ENCODE peak calls at places on chromosomes 5 and 9, in seven cellular contexts. K, M, D, Y, V, F and H are unnamed samples.

GRCh38 chr5:33337621-33337960 is 103.2 kb upstream of the TARS1 start:
- DNase-seq in K (no peak), M (no peak), D (no peak), Y (no peak), V (no peak), F (no peak), H (no peak)

GRCh38 chr5:142204219-142204618 is 95.6 kb downstream of the NDFIP1 start:
- DNase-seq in K (no peak), M (no peak), D (no peak), Y (no peak), V (no peak), F (no peak), H (no peak)

GRCh38 chr9:21615446-21615845 is 133.3 kb upstream of the IFNE start:
- DNase-seq in K (no peak), M (no peak), D (no peak), Y (no peak), V (no peak), F (no peak), H (no peak)

GRCh38 chr9:6000955-6001354 is 14.5 kb downstream of the RANBP6 start:
- DNase-seq in K (no peak), M (no peak), D (no peak), Y (no peak), V (no peak), F (no peak), H (no peak)

GRCh38 chr5:99605904-99606303 is 677.1 kb upstream of the CHD1 start:
- DNase-seq in K (peak), M (no peak), D (no peak), Y (no peak), V (no peak), F (no peak), H (no peak)

GRCh38 chr5:71938886-71939285 is 168.4 kb upstream of the MAP1B start:
- DNase-seq in K (no peak), M (no peak), D (peak), Y (no peak), V (no peak), F (no peak), H (peak)

GRCh38 chr5:173973614-173973969 is 15.4 kb upstream of the C5orf47 start:
- DNase-seq in K (no peak), M (no peak), D (peak), Y (no peak), V (no peak), F (no peak), H (peak)

GRCh38 chr5:140734354-140734753 is 34.1 kb downstream of the ZMAT2 start:
- DNase-seq in K (no peak), M (no peak), D (peak), Y (no peak), V (no peak), F (no peak), H (no peak)

GRCh38 chr9:21030389-21031035 is 928 bp downstream of the HACD4 start:
- DNase-seq in K (no peak), M (no peak), D (no peak), Y (no peak), V (no peak), F (peak), H (no peak)

GRCh38 chr9:110029422-110029814 is 178.5 kb downstream of the C9orf152 start:
- DNase-seq in K (peak), M (no peak), D (no peak), Y (no peak), V (no peak), F (no peak), H (no peak)

GRCh38 chr5:93601053-93601429 is 18.0 kb downstream of the NR2F1 start:
- DNase-seq in K (no peak), M (no peak), D (no peak), Y (no peak), V (no peak), F (no peak), H (no peak)

GRCh38 chr5:53418844-53419243 is 61.6 kb upstream of the FST start:
- DNase-seq in K (no peak), M (no peak), D (no peak), Y (no peak), V (no peak), F (no peak), H (no peak)

GRCh38 chr5:14217587-14217986 is 74.4 kb downstream of the TRIO start:
- DNase-seq in K (no peak), M (no peak), D (no peak), Y (no peak), V (peak), F (no peak), H (no peak)

GRCh38 chr5:177194278-177194677 is 60.7 kb downstream of the NSD1 start:
- DNase-seq in K (no peak), M (peak), D (peak), Y (no peak), V (no peak), F (no peak), H (no peak)

GRCh38 chr9:5868235-5868634 is 22.5 kb upstream of the MLANA start:
- DNase-seq in K (no peak), M (no peak), D (no peak), Y (no peak), V (no peak), F (no peak), H (no peak)

GRCh38 chr5:29016067-29016466 is 1977.7 kb upstream of the CDH9 start:
- DNase-seq in K (no peak), M (no peak), D (peak), Y (no peak), V (no peak), F (no peak), H (no peak)

GRCh38 chr9:95852059-95853032 is 23.1 kb upstream of the ERCC6L2 start:
- DNase-seq in K (no peak), M (no peak), D (peak), Y (no peak), V (no peak), F (no peak), H (peak)

GRCh38 chr5:130963798-130964197 is 201.3 kb downstream of the HINT1 start:
- DNase-seq in K (no peak), M (no peak), D (no peak), Y (no peak), V (no peak), F (no peak), H (no peak)

GRCh38 chr5:110441035-110441434 is 285.4 kb downstream of the TMEM232 start:
- DNase-seq in K (no peak), M (no peak), D (peak), Y (no peak), V (no peak), F (no peak), H (no peak)

GRCh38 chr5:134174841-134175839 is 1.6 kb downstream of the SKP1 start:
- DNase-seq in K (no peak), M (no peak), D (peak), Y (no peak), V (no peak), F (no peak), H (peak)

GRCh38 chr5:119417891-119418781 is 34.2 kb upstream of the HSD17B4 start:
- DNase-seq in K (no peak), M (no peak), D (no peak), Y (no peak), V (no peak), F (no peak), H (no peak)

GRCh38 chr9:126956929-126957686 is 42.5 kb downstream of the RALGPS1 start:
- DNase-seq in K (no peak), M (no peak), D (peak), Y (no peak), V (no peak), F (no peak), H (peak)

GRCh38 chr5:56671571-56671970 is 143.8 kb upstream of the MAP3K1 start:
- DNase-seq in K (no peak), M (no peak), D (no peak), Y (no peak), V (no peak), F (no peak), H (no peak)

GRCh38 chr9:135862781-135863180 is 44.6 kb downstream of the CAMSAP1 start:
- DNase-seq in K (no peak), M (no peak), D (no peak), Y (no peak), V (no peak), F (no peak), H (no peak)

GRCh38 chr5:94245608-94246007 is 372.8 kb downstream of the KIAA0825 start:
- DNase-seq in K (no peak), M (no peak), D (no peak), Y (no peak), V (no peak), F (no peak), H (no peak)

GRCh38 chr9:88532320-88532719 is 2.7 kb upstream of the NXNL2 start:
- DNase-seq in K (peak), M (no peak), D (no peak), Y (peak), V (peak), F (no peak), H (no peak)

GRCh38 chr5:77636423-77637169 is 1.9 kb downstream of the OTP start:
- DNase-seq in K (no peak), M (no peak), D (no peak), Y (no peak), V (no peak), F (no peak), H (no peak)

GRCh38 chr9:111649016-111649415 is 12.4 kb upstream of the GNG10 start:
- DNase-seq in K (no peak), M (no peak), D (no peak), Y (no peak), V (no peak), F (no peak), H (no peak)